ENCODE peak calls at places on chromosomes 2 and 18, in eight cellular contexts. One of them, this sample, is unnamed.

GRCh38 chr2:146661494-146662096 is 1183.2 kb upstream of the ACVR2A start:
- DNase-seq in hippocampal formation: peak
- DNase-seq in pancreas: no peak
- DNase-seq in activated CD4-positive, alpha-beta T cell treated with anti-CD3 and anti-CD28 coated beads, Interleukin-2, amount 50 U/mL, for 1 hour: no peak
- DNase-seq in NCI-H1417 treated with DMSO at 0.1 percent for 48 hours: peak
- DNase-seq in stimulated activated naive CD8-positive, alpha-beta T cell treated with anti-CD3 and anti-CD28 coated beads, Interleukin-15, amount 100 ng/mL, for 72 hours: no peak
- DNase-seq in GM12878: no peak
- DNase-seq in Daoy: no peak
- DNase-seq in this sample: no peak

GRCh38 chr2:101205521-101205998 is 47.1 kb upstream of the CNOT11 start:
- DNase-seq in hippocampal formation: peak
- DNase-seq in pancreas: peak
- DNase-seq in activated CD4-positive, alpha-beta T cell treated with anti-CD3 and anti-CD28 coated beads, Interleukin-2, amount 50 U/mL, for 1 hour: peak
- DNase-seq in NCI-H1417 treated with DMSO at 0.1 percent for 48 hours: no peak
- DNase-seq in stimulated activated naive CD8-positive, alpha-beta T cell treated with anti-CD3 and anti-CD28 coated beads, Interleukin-15, amount 100 ng/mL, for 72 hours: peak
- DNase-seq in GM12878: no peak
- DNase-seq in Daoy: peak
- DNase-seq in this sample: no peak

GRCh38 chr2:240707791-240708190 is 16.1 kb downstream of the AQP12A start:
- DNase-seq in hippocampal formation: no peak
- DNase-seq in pancreas: no peak
- DNase-seq in activated CD4-positive, alpha-beta T cell treated with anti-CD3 and anti-CD28 coated beads, Interleukin-2, amount 50 U/mL, for 1 hour: no peak
- DNase-seq in NCI-H1417 treated with DMSO at 0.1 percent for 48 hours: no peak
- DNase-seq in stimulated activated naive CD8-positive, alpha-beta T cell treated with anti-CD3 and anti-CD28 coated beads, Interleukin-15, amount 100 ng/mL, for 72 hours: no peak
- DNase-seq in GM12878: no peak
- DNase-seq in Daoy: no peak
- DNase-seq in this sample: no peak

GRCh38 chr2:111705206-111705605 is 178.8 kb downstream of the ANAPC1 start:
- DNase-seq in hippocampal formation: no peak
- DNase-seq in pancreas: no peak
- DNase-seq in activated CD4-positive, alpha-beta T cell treated with anti-CD3 and anti-CD28 coated beads, Interleukin-2, amount 50 U/mL, for 1 hour: no peak
- DNase-seq in NCI-H1417 treated with DMSO at 0.1 percent for 48 hours: no peak
- DNase-seq in stimulated activated naive CD8-positive, alpha-beta T cell treated with anti-CD3 and anti-CD28 coated beads, Interleukin-15, amount 100 ng/mL, for 72 hours: no peak
- DNase-seq in GM12878: no peak
- DNase-seq in Daoy: no peak
- DNase-seq in this sample: no peak

GRCh38 chr18:50183556-50183955 is 11.4 kb downstream of the MYO5B start:
- DNase-seq in hippocampal formation: no peak
- DNase-seq in pancreas: no peak
- DNase-seq in activated CD4-positive, alpha-beta T cell treated with anti-CD3 and anti-CD28 coated beads, Interleukin-2, amount 50 U/mL, for 1 hour: no peak
- DNase-seq in NCI-H1417 treated with DMSO at 0.1 percent for 48 hours: no peak
- DNase-seq in stimulated activated naive CD8-positive, alpha-beta T cell treated with anti-CD3 and anti-CD28 coated beads, Interleukin-15, amount 100 ng/mL, for 72 hours: no peak
- DNase-seq in GM12878: no peak
- DNase-seq in Daoy: peak
- DNase-seq in this sample: no peak

GRCh38 chr18:2894131-2894840 is 47.5 kb downstream of the EMILIN2 start:
- DNase-seq in hippocampal formation: no peak
- DNase-seq in pancreas: no peak
- DNase-seq in activated CD4-positive, alpha-beta T cell treated with anti-CD3 and anti-CD28 coated beads, Interleukin-2, amount 50 U/mL, for 1 hour: no peak
- DNase-seq in NCI-H1417 treated with DMSO at 0.1 percent for 48 hours: no peak
- DNase-seq in stimulated activated naive CD8-positive, alpha-beta T cell treated with anti-CD3 and anti-CD28 coated beads, Interleukin-15, amount 100 ng/mL, for 72 hours: no peak
- DNase-seq in GM12878: no peak
- DNase-seq in Daoy: no peak
- DNase-seq in this sample: no peak

GRCh38 chr18:8841781-8842485 is 136.6 kb downstream of the MTCL1 start:
- DNase-seq in hippocampal formation: no peak
- DNase-seq in pancreas: no peak
- DNase-seq in activated CD4-positive, alpha-beta T cell treated with anti-CD3 and anti-CD28 coated beads, Interleukin-2, amount 50 U/mL, for 1 hour: no peak
- DNase-seq in NCI-H1417 treated with DMSO at 0.1 percent for 48 hours: no peak
- DNase-seq in stimulated activated naive CD8-positive, alpha-beta T cell treated with anti-CD3 and anti-CD28 coated beads, Interleukin-15, amount 100 ng/mL, for 72 hours: no peak
- DNase-seq in GM12878: no peak
- DNase-seq in Daoy: no peak
- DNase-seq in this sample: no peak

GRCh38 chr2:109513749-109514588 is 99.8 kb downstream of the SEPTIN10 start:
- DNase-seq in hippocampal formation: peak
- DNase-seq in pancreas: no peak
- DNase-seq in activated CD4-positive, alpha-beta T cell treated with anti-CD3 and anti-CD28 coated beads, Interleukin-2, amount 50 U/mL, for 1 hour: no peak
- DNase-seq in NCI-H1417 treated with DMSO at 0.1 percent for 48 hours: no peak
- DNase-seq in stimulated activated naive CD8-positive, alpha-beta T cell treated with anti-CD3 and anti-CD28 coated beads, Interleukin-15, amount 100 ng/mL, for 72 hours: peak
- DNase-seq in GM12878: peak
- DNase-seq in Daoy: peak
- DNase-seq in this sample: no peak

GRCh38 chr2:239372835-239373234 is 28.0 kb downstream of the HDAC4 start:
- DNase-seq in hippocampal formation: no peak
- DNase-seq in pancreas: no peak
- DNase-seq in activated CD4-positive, alpha-beta T cell treated with anti-CD3 and anti-CD28 coated beads, Interleukin-2, amount 50 U/mL, for 1 hour: no peak
- DNase-seq in NCI-H1417 treated with DMSO at 0.1 percent for 48 hours: no peak
- DNase-seq in stimulated activated naive CD8-positive, alpha-beta T cell treated with anti-CD3 and anti-CD28 coated beads, Interleukin-15, amount 100 ng/mL, for 72 hours: peak
- DNase-seq in GM12878: no peak
- DNase-seq in Daoy: no peak
- DNase-seq in this sample: peak

GRCh38 chr2:241269707-241270520 is 45.6 kb downstream of the HDLBP start:
- DNase-seq in hippocampal formation: no peak
- DNase-seq in pancreas: no peak
- DNase-seq in activated CD4-positive, alpha-beta T cell treated with anti-CD3 and anti-CD28 coated beads, Interleukin-2, amount 50 U/mL, for 1 hour: no peak
- DNase-seq in NCI-H1417 treated with DMSO at 0.1 percent for 48 hours: no peak
- DNase-seq in stimulated activated naive CD8-positive, alpha-beta T cell treated with anti-CD3 and anti-CD28 coated beads, Interleukin-15, amount 100 ng/mL, for 72 hours: no peak
- DNase-seq in GM12878: no peak
- DNase-seq in Daoy: no peak
- DNase-seq in this sample: no peak

GRCh38 chr2:132581917-132582316 is 88.1 kb downstream of the LYPD1 start:
- DNase-seq in hippocampal formation: no peak
- DNase-seq in pancreas: peak
- DNase-seq in activated CD4-positive, alpha-beta T cell treated with anti-CD3 and anti-CD28 coated beads, Interleukin-2, amount 50 U/mL, for 1 hour: no peak
- DNase-seq in NCI-H1417 treated with DMSO at 0.1 percent for 48 hours: no peak
- DNase-seq in stimulated activated naive CD8-positive, alpha-beta T cell treated with anti-CD3 and anti-CD28 coated beads, Interleukin-15, amount 100 ng/mL, for 72 hours: no peak
- DNase-seq in GM12878: no peak
- DNase-seq in Daoy: no peak
- DNase-seq in this sample: no peak

GRCh38 chr2:70887550-70888229 is 48.0 kb upstream of the ATP6V1B1 start:
- DNase-seq in hippocampal formation: no peak
- DNase-seq in pancreas: peak
- DNase-seq in activated CD4-positive, alpha-beta T cell treated with anti-CD3 and anti-CD28 coated beads, Interleukin-2, amount 50 U/mL, for 1 hour: no peak
- DNase-seq in NCI-H1417 treated with DMSO at 0.1 percent for 48 hours: peak
- DNase-seq in stimulated activated naive CD8-positive, alpha-beta T cell treated with anti-CD3 and anti-CD28 coated beads, Interleukin-15, amount 100 ng/mL, for 72 hours: peak
- DNase-seq in GM12878: no peak
- DNase-seq in Daoy: peak
- DNase-seq in this sample: no peak

GRCh38 chr2:46036929-46037328 is 260.3 kb upstream of the EPAS1 start:
- DNase-seq in hippocampal formation: no peak
- DNase-seq in pancreas: no peak
- DNase-seq in activated CD4-positive, alpha-beta T cell treated with anti-CD3 and anti-CD28 coated beads, Interleukin-2, amount 50 U/mL, for 1 hour: no peak
- DNase-seq in NCI-H1417 treated with DMSO at 0.1 percent for 48 hours: no peak
- DNase-seq in stimulated activated naive CD8-positive, alpha-beta T cell treated with anti-CD3 and anti-CD28 coated beads, Interleukin-15, amount 100 ng/mL, for 72 hours: no peak
- DNase-seq in GM12878: no peak
- DNase-seq in Daoy: peak
- DNase-seq in this sample: no peak

GRCh38 chr18:21063011-21063410 is 48.6 kb downstream of the ROCK1 start:
- DNase-seq in hippocampal formation: no peak
- DNase-seq in pancreas: no peak
- DNase-seq in activated CD4-positive, alpha-beta T cell treated with anti-CD3 and anti-CD28 coated beads, Interleukin-2, amount 50 U/mL, for 1 hour: no peak
- DNase-seq in NCI-H1417 treated with DMSO at 0.1 percent for 48 hours: no peak
- DNase-seq in stimulated activated naive CD8-positive, alpha-beta T cell treated with anti-CD3 and anti-CD28 coated beads, Interleukin-15, amount 100 ng/mL, for 72 hours: no peak
- DNase-seq in GM12878: no peak
- DNase-seq in Daoy: no peak
- DNase-seq in this sample: no peak

GRCh38 chr18:5294113-5294617 is 1.4 kb downstream of the ZBTB14 start:
- DNase-seq in hippocampal formation: no peak
- DNase-seq in pancreas: no peak
- DNase-seq in activated CD4-positive, alpha-beta T cell treated with anti-CD3 and anti-CD28 coated beads, Interleukin-2, amount 50 U/mL, for 1 hour: no peak
- DNase-seq in NCI-H1417 treated with DMSO at 0.1 percent for 48 hours: no peak
- DNase-seq in stimulated activated naive CD8-positive, alpha-beta T cell treated with anti-CD3 and anti-CD28 coated beads, Interleukin-15, amount 100 ng/mL, for 72 hours: no peak
- DNase-seq in GM12878: no peak
- DNase-seq in Daoy: no peak
- DNase-seq in this sample: no peak

GRCh38 chr2:146123714-146124113 is 1603.8 kb upstream of the ZEB2 start:
- DNase-seq in hippocampal formation: no peak
- DNase-seq in pancreas: no peak
- DNase-seq in activated CD4-positive, alpha-beta T cell treated with anti-CD3 and anti-CD28 coated beads, Interleukin-2, amount 50 U/mL, for 1 hour: no peak
- DNase-seq in NCI-H1417 treated with DMSO at 0.1 percent for 48 hours: no peak
- DNase-seq in stimulated activated naive CD8-positive, alpha-beta T cell treated with anti-CD3 and anti-CD28 coated beads, Interleukin-15, amount 100 ng/mL, for 72 hours: no peak
- DNase-seq in GM12878: no peak
- DNase-seq in Daoy: no peak
- DNase-seq in this sample: no peak

GRCh38 chr2:96540136-96540535 is 3.6 kb downstream of the ARID5A start:
- DNase-seq in hippocampal formation: no peak
- DNase-seq in pancreas: no peak
- DNase-seq in activated CD4-positive, alpha-beta T cell treated with anti-CD3 and anti-CD28 coated beads, Interleukin-2, amount 50 U/mL, for 1 hour: no peak
- DNase-seq in NCI-H1417 treated with DMSO at 0.1 percent for 48 hours: no peak
- DNase-seq in stimulated activated naive CD8-positive, alpha-beta T cell treated with anti-CD3 and anti-CD28 coated beads, Interleukin-15, amount 100 ng/mL, for 72 hours: no peak
- DNase-seq in GM12878: no peak
- DNase-seq in Daoy: peak
- DNase-seq in this sample: no peak

GRCh38 chr2:193527146-193527545 is 1332.4 kb upstream of the TMEFF2 start:
- DNase-seq in hippocampal formation: no peak
- DNase-seq in pancreas: no peak
- DNase-seq in activated CD4-positive, alpha-beta T cell treated with anti-CD3 and anti-CD28 coated beads, Interleukin-2, amount 50 U/mL, for 1 hour: no peak
- DNase-seq in NCI-H1417 treated with DMSO at 0.1 percent for 48 hours: no peak
- DNase-seq in stimulated activated naive CD8-positive, alpha-beta T cell treated with anti-CD3 and anti-CD28 coated beads, Interleukin-15, amount 100 ng/mL, for 72 hours: no peak
- DNase-seq in GM12878: no peak
- DNase-seq in Daoy: no peak
- DNase-seq in this sample: no peak

GRCh38 chr18:8519102-8519501 is 90.1 kb upstream of the RAB12 start:
- DNase-seq in hippocampal formation: no peak
- DNase-seq in pancreas: no peak
- DNase-seq in activated CD4-positive, alpha-beta T cell treated with anti-CD3 and anti-CD28 coated beads, Interleukin-2, amount 50 U/mL, for 1 hour: no peak
- DNase-seq in NCI-H1417 treated with DMSO at 0.1 percent for 48 hours: no peak
- DNase-seq in stimulated activated naive CD8-positive, alpha-beta T cell treated with anti-CD3 and anti-CD28 coated beads, Interleukin-15, amount 100 ng/mL, for 72 hours: no peak
- DNase-seq in GM12878: no peak
- DNase-seq in Daoy: no peak
- DNase-seq in this sample: peak

GRCh38 chr2:159635006-159635746 is 18.8 kb upstream of the BAZ2B start:
- DNase-seq in hippocampal formation: no peak
- DNase-seq in pancreas: no peak
- DNase-seq in activated CD4-positive, alpha-beta T cell treated with anti-CD3 and anti-CD28 coated beads, Interleukin-2, amount 50 U/mL, for 1 hour: no peak
- DNase-seq in NCI-H1417 treated with DMSO at 0.1 percent for 48 hours: no peak
- DNase-seq in stimulated activated naive CD8-positive, alpha-beta T cell treated with anti-CD3 and anti-CD28 coated beads, Interleukin-15, amount 100 ng/mL, for 72 hours: no peak
- DNase-seq in GM12878: no peak
- DNase-seq in Daoy: no peak
- DNase-seq in this sample: no peak

GRCh38 chr2:47402555-47402804 is 476 bp upstream of the MSH2 start:
- DNase-seq in hippocampal formation: peak
- DNase-seq in pancreas: no peak
- DNase-seq in activated CD4-positive, alpha-beta T cell treated with anti-CD3 and anti-CD28 coated beads, Interleukin-2, amount 50 U/mL, for 1 hour: no peak
- DNase-seq in NCI-H1417 treated with DMSO at 0.1 percent for 48 hours: no peak
- DNase-seq in stimulated activated naive CD8-positive, alpha-beta T cell treated with anti-CD3 and anti-CD28 coated beads, Interleukin-15, amount 100 ng/mL, for 72 hours: no peak
- DNase-seq in GM12878: no peak
- DNase-seq in Daoy: no peak
- DNase-seq in this sample: no peak

GRCh38 chr2:239249781-239250180 is 151.0 kb downstream of the HDAC4 start:
- DNase-seq in hippocampal formation: no peak
- DNase-seq in pancreas: no peak
- DNase-seq in activated CD4-positive, alpha-beta T cell treated with anti-CD3 and anti-CD28 coated beads, Interleukin-2, amount 50 U/mL, for 1 hour: no peak
- DNase-seq in NCI-H1417 treated with DMSO at 0.1 percent for 48 hours: no peak
- DNase-seq in stimulated activated naive CD8-positive, alpha-beta T cell treated with anti-CD3 and anti-CD28 coated beads, Interleukin-15, amount 100 ng/mL, for 72 hours: no peak
- DNase-seq in GM12878: no peak
- DNase-seq in Daoy: no peak
- DNase-seq in this sample: peak

GRCh38 chr2:144509548-144510205 is 10.2 kb downstream of the ZEB2 start:
- DNase-seq in hippocampal formation: no peak
- DNase-seq in pancreas: no peak
- DNase-seq in activated CD4-positive, alpha-beta T cell treated with anti-CD3 and anti-CD28 coated beads, Interleukin-2, amount 50 U/mL, for 1 hour: no peak
- DNase-seq in NCI-H1417 treated with DMSO at 0.1 percent for 48 hours: no peak
- DNase-seq in stimulated activated naive CD8-positive, alpha-beta T cell treated with anti-CD3 and anti-CD28 coated beads, Interleukin-15, amount 100 ng/mL, for 72 hours: no peak
- DNase-seq in GM12878: no peak
- DNase-seq in Daoy: no peak
- DNase-seq in this sample: no peak

GRCh38 chr2:214649440-214650205 is 159.9 kb downstream of the BARD1 start:
- DNase-seq in hippocampal formation: no peak
- DNase-seq in pancreas: no peak
- DNase-seq in activated CD4-positive, alpha-beta T cell treated with anti-CD3 and anti-CD28 coated beads, Interleukin-2, amount 50 U/mL, for 1 hour: no peak
- DNase-seq in NCI-H1417 treated with DMSO at 0.1 percent for 48 hours: no peak
- DNase-seq in stimulated activated naive CD8-positive, alpha-beta T cell treated with anti-CD3 and anti-CD28 coated beads, Interleukin-15, amount 100 ng/mL, for 72 hours: no peak
- DNase-seq in GM12878: no peak
- DNase-seq in Daoy: no peak
- DNase-seq in this sample: no peak

GRCh38 chr2:201656102-201656501 is 12.8 kb upstream of the TMEM237 start:
- DNase-seq in hippocampal formation: no peak
- DNase-seq in pancreas: no peak
- DNase-seq in activated CD4-positive, alpha-beta T cell treated with anti-CD3 and anti-CD28 coated beads, Interleukin-2, amount 50 U/mL, for 1 hour: no peak
- DNase-seq in NCI-H1417 treated with DMSO at 0.1 percent for 48 hours: no peak
- DNase-seq in stimulated activated naive CD8-positive, alpha-beta T cell treated with anti-CD3 and anti-CD28 coated beads, Interleukin-15, amount 100 ng/mL, for 72 hours: no peak
- DNase-seq in GM12878: no peak
- DNase-seq in Daoy: no peak
- DNase-seq in this sample: no peak

GRCh38 chr18:48452863-48453323 is 43.7 kb upstream of the ZBTB7C start:
- DNase-seq in hippocampal formation: no peak
- DNase-seq in pancreas: no peak
- DNase-seq in activated CD4-positive, alpha-beta T cell treated with anti-CD3 and anti-CD28 coated beads, Interleukin-2, amount 50 U/mL, for 1 hour: no peak
- DNase-seq in NCI-H1417 treated with DMSO at 0.1 percent for 48 hours: peak
- DNase-seq in stimulated activated naive CD8-positive, alpha-beta T cell treated with anti-CD3 and anti-CD28 coated beads, Interleukin-15, amount 100 ng/mL, for 72 hours: no peak
- DNase-seq in GM12878: no peak
- DNase-seq in Daoy: no peak
- DNase-seq in this sample: no peak

GRCh38 chr2:159797468-159798375 is at the start of gene CD302:
- DNase-seq in hippocampal formation: no peak
- DNase-seq in pancreas: peak
- DNase-seq in activated CD4-positive, alpha-beta T cell treated with anti-CD3 and anti-CD28 coated beads, Interleukin-2, amount 50 U/mL, for 1 hour: peak
- DNase-seq in NCI-H1417 treated with DMSO at 0.1 percent for 48 hours: no peak
- DNase-seq in stimulated activated naive CD8-positive, alpha-beta T cell treated with anti-CD3 and anti-CD28 coated beads, Interleukin-15, amount 100 ng/mL, for 72 hours: peak
- DNase-seq in GM12878: no peak
- DNase-seq in Daoy: peak
- DNase-seq in this sample: peak

GRCh38 chr2:40118622-40119021 is 333.3 kb downstream of the SLC8A1 start:
- DNase-seq in hippocampal formation: no peak
- DNase-seq in pancreas: no peak
- DNase-seq in activated CD4-positive, alpha-beta T cell treated with anti-CD3 and anti-CD28 coated beads, Interleukin-2, amount 50 U/mL, for 1 hour: no peak
- DNase-seq in NCI-H1417 treated with DMSO at 0.1 percent for 48 hours: no peak
- DNase-seq in stimulated activated naive CD8-positive, alpha-beta T cell treated with anti-CD3 and anti-CD28 coated beads, Interleukin-15, amount 100 ng/mL, for 72 hours: no peak
- DNase-seq in GM12878: no peak
- DNase-seq in Daoy: no peak
- DNase-seq in this sample: no peak

GRCh38 chr18:77127769-77128671 is 4.6 kb downstream of the MBP start:
- DNase-seq in hippocampal formation: peak
- DNase-seq in pancreas: peak
- DNase-seq in activated CD4-positive, alpha-beta T cell treated with anti-CD3 and anti-CD28 coated beads, Interleukin-2, amount 50 U/mL, for 1 hour: peak
- DNase-seq in NCI-H1417 treated with DMSO at 0.1 percent for 48 hours: no peak
- DNase-seq in stimulated activated naive CD8-positive, alpha-beta T cell treated with anti-CD3 and anti-CD28 coated beads, Interleukin-15, amount 100 ng/mL, for 72 hours: peak
- DNase-seq in GM12878: peak
- DNase-seq in Daoy: peak
- DNase-seq in this sample: no peak

GRCh38 chr2:218720048-218721041 is 9.7 kb downstream of the TTLL4 start:
- DNase-seq in hippocampal formation: no peak
- DNase-seq in pancreas: no peak
- DNase-seq in activated CD4-positive, alpha-beta T cell treated with anti-CD3 and anti-CD28 coated beads, Interleukin-2, amount 50 U/mL, for 1 hour: no peak
- DNase-seq in NCI-H1417 treated with DMSO at 0.1 percent for 48 hours: no peak
- DNase-seq in stimulated activated naive CD8-positive, alpha-beta T cell treated with anti-CD3 and anti-CD28 coated beads, Interleukin-15, amount 100 ng/mL, for 72 hours: no peak
- DNase-seq in GM12878: no peak
- DNase-seq in Daoy: no peak
- DNase-seq in this sample: no peak

GRCh38 chr2:15838481-15838880 is 101.9 kb upstream of the MYCN start:
- DNase-seq in hippocampal formation: no peak
- DNase-seq in pancreas: no peak
- DNase-seq in activated CD4-positive, alpha-beta T cell treated with anti-CD3 and anti-CD28 coated beads, Interleukin-2, amount 50 U/mL, for 1 hour: no peak
- DNase-seq in NCI-H1417 treated with DMSO at 0.1 percent for 48 hours: no peak
- DNase-seq in stimulated activated naive CD8-positive, alpha-beta T cell treated with anti-CD3 and anti-CD28 coated beads, Interleukin-15, amount 100 ng/mL, for 72 hours: no peak
- DNase-seq in GM12878: no peak
- DNase-seq in Daoy: no peak
- DNase-seq in this sample: no peak